ENCODE peak calls at places on chromosomes 13 and 19, in seven cellular contexts. G is iPS-NIHi11; Q is lung; V is CD4-positive, alpha-beta T cell; N is tibial nerve; H is A549; M is AG08395. I is an unnamed sample.

GRCh38 chr19:4089400-4089908 is 22.8 kb upstream of the ZBTB7A start:
- DNase-seq in G (no peak), Q (no peak), V (no peak), N (no peak), H (no peak), M (no peak), I (peak)

GRCh38 chr19:3620145-3620816 is 6.3 kb downstream of the CACTIN start:
- DNase-seq in G (no peak), Q (no peak), V (no peak), N (no peak), H (no peak), M (no peak), I (no peak)

GRCh38 chr19:53906211-53907192 is 2.6 kb upstream of the CACNG7 start:
- DNase-seq in G (peak), Q (peak), V (peak), N (no peak), H (peak), M (peak), I (no peak)

GRCh38 chr13:61695147-61695546 is 279.5 kb upstream of the PCDH20 start:
- DNase-seq in G (no peak), Q (no peak), V (no peak), N (no peak), H (no peak), M (no peak), I (no peak)

GRCh38 chr19:14835011-14835410 is at the start of the genes OR7A5 and OR7C1:
- DNase-seq in G (no peak), Q (no peak), V (no peak), N (no peak), H (no peak), M (no peak), I (no peak)

GRCh38 chr13:30997697-30998547 is 65.5 kb downstream of the TEX26 start:
- DNase-seq in G (no peak), Q (no peak), V (no peak), N (no peak), H (no peak), M (no peak), I (no peak)

GRCh38 chr13:34358811-34359513 is 541.0 kb downstream of the RFC3 start:
- DNase-seq in G (no peak), Q (no peak), V (no peak), N (no peak), H (no peak), M (peak), I (no peak)

GRCh38 chr13:91988331-91988730 is 589.9 kb downstream of the GPC5 start:
- DNase-seq in G (no peak), Q (no peak), V (no peak), N (no peak), H (no peak), M (no peak), I (no peak)

GRCh38 chr13:96963786-96964475 is 30.3 kb downstream of the OXGR1 start:
- DNase-seq in G (no peak), Q (no peak), V (no peak), N (no peak), H (no peak), M (no peak), I (no peak)

GRCh38 chr19:2320057-2320456 is 8.3 kb downstream of the LSM7 start:
- DNase-seq in G (no peak), Q (no peak), V (no peak), N (no peak), H (no peak), M (no peak), I (no peak)

GRCh38 chr19:55809381-55810058 is 22.3 kb downstream of the NLRP11 start:
- DNase-seq in G (peak), Q (peak), V (no peak), N (no peak), H (peak), M (no peak), I (no peak)

GRCh38 chr13:100721885-100722512 is 47.4 kb upstream of the TMTC4 start:
- DNase-seq in G (peak), Q (peak), V (peak), N (no peak), H (peak), M (peak), I (peak)

GRCh38 chr13:87884874-87885273 is 213.7 kb downstream of the SLITRK5 start:
- DNase-seq in G (peak), Q (no peak), V (no peak), N (no peak), H (no peak), M (no peak), I (no peak)

GRCh38 chr13:27516103-27516502 is 65.7 kb upstream of the MTIF3 start:
- DNase-seq in G (no peak), Q (no peak), V (no peak), N (no peak), H (no peak), M (no peak), I (no peak)

GRCh38 chr13:81480634-81481033 is 1139.7 kb upstream of the SPRY2 start:
- DNase-seq in G (no peak), Q (no peak), V (no peak), N (no peak), H (no peak), M (no peak), I (no peak)

GRCh38 chr13:114328034-114328433 is 13.7 kb downstream of the CHAMP1 start:
- DNase-seq in G (no peak), Q (no peak), V (no peak), N (no peak), H (no peak), M (no peak), I (no peak)

GRCh38 chr19:40523322-40524047 is 53.2 kb upstream of the SHKBP1 start:
- DNase-seq in G (peak), Q (peak), V (no peak), N (no peak), H (peak), M (peak), I (no peak)

I was measured in ureter.